ENCODE peak calls at places on chromosome X, in nine cellular contexts. One of them, this sample, is unnamed.

GRCh38 chrX:19593684-19594083 is 78.4 kb upstream of the MAP3K15 start:
- DNase-seq in glutamatergic neuron: no peak
- DNase-seq in heart left ventricle: no peak
- DNase-seq in Calu3: peak; percentile 29
- DNase-seq in lower lobe of right lung: no peak
- DNase-seq in progenitor cell of endocrine pancreas: no peak
- DNase-seq in upper lobe of right lung: no peak
- DNase-seq in psoas muscle: no peak
- DNase-seq in WERI-Rb-1: peak; percentile 17
- DNase-seq in this sample: peak; percentile 4

GRCh38 chrX:136546369-136546768 is 14.4 kb downstream of the VGLL1 start:
- DNase-seq in glutamatergic neuron: no peak
- DNase-seq in heart left ventricle: no peak
- DNase-seq in Calu3: no peak
- DNase-seq in lower lobe of right lung: no peak
- DNase-seq in progenitor cell of endocrine pancreas: no peak
- DNase-seq in upper lobe of right lung: no peak
- DNase-seq in psoas muscle: no peak
- DNase-seq in WERI-Rb-1: no peak
- DNase-seq in this sample: no peak

GRCh38 chrX:50081282-50081955 is 119.4 kb downstream of the AKAP4 start:
- DNase-seq in glutamatergic neuron: peak; percentile 36
- DNase-seq in heart left ventricle: peak; percentile 30
- DNase-seq in Calu3: peak; percentile 54
- DNase-seq in lower lobe of right lung: peak; percentile 62
- DNase-seq in progenitor cell of endocrine pancreas: no peak
- DNase-seq in upper lobe of right lung: peak; percentile 69
- DNase-seq in psoas muscle: peak; percentile 23
- DNase-seq in WERI-Rb-1: peak; percentile 22
- DNase-seq in this sample: no peak

GRCh38 chrX:140762061-140762460 is 52.5 kb downstream of the LINC00632 start:
- DNase-seq in glutamatergic neuron: peak; percentile 44
- DNase-seq in heart left ventricle: no peak
- DNase-seq in Calu3: peak; percentile 26
- DNase-seq in lower lobe of right lung: no peak
- DNase-seq in progenitor cell of endocrine pancreas: peak; percentile 31
- DNase-seq in upper lobe of right lung: no peak
- DNase-seq in psoas muscle: no peak
- DNase-seq in WERI-Rb-1: peak; percentile 20
- DNase-seq in this sample: no peak

GRCh38 chrX:84174348-84174747 is 13.7 kb downstream of the RPS6KA6 start:
- DNase-seq in glutamatergic neuron: no peak
- DNase-seq in heart left ventricle: no peak
- DNase-seq in Calu3: no peak
- DNase-seq in lower lobe of right lung: no peak
- DNase-seq in progenitor cell of endocrine pancreas: no peak
- DNase-seq in upper lobe of right lung: no peak
- DNase-seq in psoas muscle: no peak
- DNase-seq in WERI-Rb-1: no peak
- DNase-seq in this sample: no peak

GRCh38 chrX:136819026-136819425 is 38.3 kb upstream of the ARHGEF6 start:
- DNase-seq in glutamatergic neuron: no peak
- DNase-seq in heart left ventricle: no peak
- DNase-seq in Calu3: no peak
- DNase-seq in lower lobe of right lung: no peak
- DNase-seq in progenitor cell of endocrine pancreas: no peak
- DNase-seq in upper lobe of right lung: no peak
- DNase-seq in psoas muscle: no peak
- DNase-seq in WERI-Rb-1: no peak
- DNase-seq in this sample: no peak

GRCh38 chrX:103845165-103845653 is 13.2 kb upstream of the RAB9B start:
- DNase-seq in glutamatergic neuron: peak; percentile 51
- DNase-seq in heart left ventricle: no peak
- DNase-seq in Calu3: peak; percentile 79
- DNase-seq in lower lobe of right lung: no peak
- DNase-seq in progenitor cell of endocrine pancreas: peak; percentile 19
- DNase-seq in upper lobe of right lung: peak; percentile 63
- DNase-seq in psoas muscle: peak; percentile 52
- DNase-seq in WERI-Rb-1: peak; percentile 46
- DNase-seq in this sample: peak; percentile 31

GRCh38 chrX:65451663-65452062 is 82.9 kb downstream of the LAS1L start:
- DNase-seq in glutamatergic neuron: no peak
- DNase-seq in heart left ventricle: no peak
- DNase-seq in Calu3: peak; percentile 25
- DNase-seq in lower lobe of right lung: no peak
- DNase-seq in progenitor cell of endocrine pancreas: no peak
- DNase-seq in upper lobe of right lung: no peak
- DNase-seq in psoas muscle: no peak
- DNase-seq in WERI-Rb-1: peak; percentile 13
- DNase-seq in this sample: peak; percentile 33

GRCh38 chrX:136028383-136028984 is 43.2 kb downstream of the SLC9A6 start:
- DNase-seq in glutamatergic neuron: no peak
- DNase-seq in heart left ventricle: no peak
- DNase-seq in Calu3: peak; percentile 2
- DNase-seq in lower lobe of right lung: no peak
- DNase-seq in progenitor cell of endocrine pancreas: no peak
- DNase-seq in upper lobe of right lung: no peak
- DNase-seq in psoas muscle: no peak
- DNase-seq in WERI-Rb-1: no peak
- DNase-seq in this sample: peak; percentile 24

GRCh38 chrX:13790206-13791131 is 26.4 kb downstream of the GPM6B start:
- DNase-seq in glutamatergic neuron: no peak
- DNase-seq in heart left ventricle: no peak
- DNase-seq in Calu3: no peak
- DNase-seq in lower lobe of right lung: no peak
- DNase-seq in progenitor cell of endocrine pancreas: no peak
- DNase-seq in upper lobe of right lung: no peak
- DNase-seq in psoas muscle: no peak
- DNase-seq in WERI-Rb-1: no peak
- DNase-seq in this sample: no peak

GRCh38 chrX:21638311-21638710 is 19.8 kb downstream of the KLHL34 start:
- DNase-seq in glutamatergic neuron: no peak
- DNase-seq in heart left ventricle: no peak
- DNase-seq in Calu3: no peak
- DNase-seq in lower lobe of right lung: no peak
- DNase-seq in progenitor cell of endocrine pancreas: no peak
- DNase-seq in upper lobe of right lung: no peak
- DNase-seq in psoas muscle: no peak
- DNase-seq in WERI-Rb-1: no peak
- DNase-seq in this sample: no peak

GRCh38 chrX:9352683-9353430 is 112.0 kb upstream of the TBL1X start:
- DNase-seq in glutamatergic neuron: no peak
- DNase-seq in heart left ventricle: peak; percentile 38
- DNase-seq in Calu3: no peak
- DNase-seq in lower lobe of right lung: peak; percentile 55
- DNase-seq in progenitor cell of endocrine pancreas: no peak
- DNase-seq in upper lobe of right lung: no peak
- DNase-seq in psoas muscle: no peak
- DNase-seq in WERI-Rb-1: no peak
- DNase-seq in this sample: peak; percentile 50

GRCh38 chrX:137916090-137916746 is 350.3 kb downstream of the ZIC3 start:
- DNase-seq in glutamatergic neuron: no peak
- DNase-seq in heart left ventricle: no peak
- DNase-seq in Calu3: no peak
- DNase-seq in lower lobe of right lung: no peak
- DNase-seq in progenitor cell of endocrine pancreas: no peak
- DNase-seq in upper lobe of right lung: no peak
- DNase-seq in psoas muscle: no peak
- DNase-seq in WERI-Rb-1: no peak
- DNase-seq in this sample: no peak

GRCh38 chrX:80237072-80237471 is 183.2 kb upstream of the TENT5D start:
- DNase-seq in glutamatergic neuron: no peak
- DNase-seq in heart left ventricle: no peak
- DNase-seq in Calu3: no peak
- DNase-seq in lower lobe of right lung: no peak
- DNase-seq in progenitor cell of endocrine pancreas: no peak
- DNase-seq in upper lobe of right lung: no peak
- DNase-seq in psoas muscle: no peak
- DNase-seq in WERI-Rb-1: no peak
- DNase-seq in this sample: no peak

GRCh38 chrX:119062750-119063374 is 9.9 kb upstream of the CT47C1 start:
- DNase-seq in glutamatergic neuron: no peak
- DNase-seq in heart left ventricle: no peak
- DNase-seq in Calu3: no peak
- DNase-seq in lower lobe of right lung: no peak
- DNase-seq in progenitor cell of endocrine pancreas: no peak
- DNase-seq in upper lobe of right lung: no peak
- DNase-seq in psoas muscle: no peak
- DNase-seq in WERI-Rb-1: no peak
- DNase-seq in this sample: no peak

GRCh38 chrX:68822641-68823410 is 6.0 kb upstream of the EFNB1 start:
- DNase-seq in glutamatergic neuron: peak; percentile 27
- DNase-seq in heart left ventricle: peak; percentile 56
- DNase-seq in Calu3: peak; percentile 46
- DNase-seq in lower lobe of right lung: no peak
- DNase-seq in progenitor cell of endocrine pancreas: no peak
- DNase-seq in upper lobe of right lung: no peak
- DNase-seq in psoas muscle: no peak
- DNase-seq in WERI-Rb-1: peak; percentile 63
- DNase-seq in this sample: no peak

GRCh38 chrX:413322-414201 is 26.9 kb upstream of the PPP2R3B start:
- DNase-seq in glutamatergic neuron: no peak
- DNase-seq in heart left ventricle: peak; percentile 73
- DNase-seq in Calu3: no peak
- DNase-seq in lower lobe of right lung: no peak
- DNase-seq in progenitor cell of endocrine pancreas: no peak
- DNase-seq in upper lobe of right lung: no peak
- DNase-seq in psoas muscle: peak; percentile 23
- DNase-seq in WERI-Rb-1: no peak
- DNase-seq in this sample: no peak

GRCh38 chrX:13965531-13965930 is 64.2 kb downstream of the GEMIN8 start:
- DNase-seq in glutamatergic neuron: no peak
- DNase-seq in heart left ventricle: no peak
- DNase-seq in Calu3: no peak
- DNase-seq in lower lobe of right lung: no peak
- DNase-seq in progenitor cell of endocrine pancreas: no peak
- DNase-seq in upper lobe of right lung: no peak
- DNase-seq in psoas muscle: no peak
- DNase-seq in WERI-Rb-1: no peak
- DNase-seq in this sample: no peak

GRCh38 chrX:103092942-103093341 is at the start of gene NXF3:
- DNase-seq in glutamatergic neuron: no peak
- DNase-seq in heart left ventricle: no peak
- DNase-seq in Calu3: no peak
- DNase-seq in lower lobe of right lung: no peak
- DNase-seq in progenitor cell of endocrine pancreas: no peak
- DNase-seq in upper lobe of right lung: no peak
- DNase-seq in psoas muscle: no peak
- DNase-seq in WERI-Rb-1: no peak
- DNase-seq in this sample: no peak

GRCh38 chrX:153674219-153674851 is 722 bp upstream of the PNCK start:
- DNase-seq in glutamatergic neuron: no peak
- DNase-seq in heart left ventricle: no peak
- DNase-seq in Calu3: no peak
- DNase-seq in lower lobe of right lung: no peak
- DNase-seq in progenitor cell of endocrine pancreas: no peak
- DNase-seq in upper lobe of right lung: no peak
- DNase-seq in psoas muscle: no peak
- DNase-seq in WERI-Rb-1: no peak
- DNase-seq in this sample: no peak
- TF ChIP-seq CTCF in glutamatergic neuron: no peak
- TF ChIP-seq CTCF in heart left ventricle: no peak
- TF ChIP-seq CTCF in Calu3: no peak
- TF ChIP-seq CTCF in lower lobe of right lung: no peak
- TF ChIP-seq CTCF in progenitor cell of endocrine pancreas: no peak
- TF ChIP-seq CTCF in upper lobe of right lung: no peak
- TF ChIP-seq CTCF in psoas muscle: no peak
- TF ChIP-seq CTCF in WERI-Rb-1: no peak
- TF ChIP-seq CTCF in this sample: no peak

DNA sequence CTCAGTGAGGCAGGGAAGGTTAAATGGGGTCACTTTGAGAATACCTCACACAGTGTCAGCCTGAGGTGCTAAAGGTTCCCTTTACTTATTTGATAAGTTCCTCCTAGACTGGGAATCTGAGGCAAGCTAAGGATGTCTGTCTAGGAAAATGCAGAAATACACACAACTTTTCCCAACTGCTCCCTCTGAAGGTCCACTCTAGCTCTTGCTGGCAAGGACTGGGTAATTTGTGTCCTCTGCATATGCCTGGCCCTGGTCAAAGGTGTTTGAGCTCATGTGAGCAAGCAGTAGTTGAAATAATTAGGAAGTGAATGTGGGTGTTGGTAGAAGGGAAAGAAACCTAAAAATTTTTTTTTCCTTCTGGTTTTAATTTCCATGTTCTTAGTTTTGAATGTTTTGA is 21.3 kb downstream of the TXLNG start:
- DNase-seq in glutamatergic neuron: no peak
- DNase-seq in heart left ventricle: no peak
- DNase-seq in Calu3: peak; percentile 21
- DNase-seq in lower lobe of right lung: no peak
- DNase-seq in progenitor cell of endocrine pancreas: no peak
- DNase-seq in upper lobe of right lung: no peak
- DNase-seq in psoas muscle: no peak
- DNase-seq in WERI-Rb-1: no peak
- DNase-seq in this sample: no peak
- TF ChIP-seq CTCF in glutamatergic neuron: no peak
- TF ChIP-seq CTCF in heart left ventricle: peak; percentile 44
- TF ChIP-seq CTCF in Calu3: no peak
- TF ChIP-seq CTCF in lower lobe of right lung: peak; percentile 20
- TF ChIP-seq CTCF in progenitor cell of endocrine pancreas: peak; percentile 47
- TF ChIP-seq CTCF in upper lobe of right lung: peak; percentile 34
- TF ChIP-seq CTCF in psoas muscle: peak; percentile 32
- TF ChIP-seq CTCF in WERI-Rb-1: peak; percentile 34
- TF ChIP-seq CTCF in this sample: no peak

GRCh38 chrX:110045988-110046387 is 43.1 kb downstream of the TMEM164 start:
- DNase-seq in glutamatergic neuron: no peak
- DNase-seq in heart left ventricle: no peak
- DNase-seq in Calu3: no peak
- DNase-seq in lower lobe of right lung: no peak
- DNase-seq in progenitor cell of endocrine pancreas: no peak
- DNase-seq in upper lobe of right lung: no peak
- DNase-seq in psoas muscle: no peak
- DNase-seq in WERI-Rb-1: no peak
- DNase-seq in this sample: no peak
- TF ChIP-seq CTCF in glutamatergic neuron: no peak
- TF ChIP-seq CTCF in heart left ventricle: no peak
- TF ChIP-seq CTCF in Calu3: no peak
- TF ChIP-seq CTCF in lower lobe of right lung: no peak
- TF ChIP-seq CTCF in progenitor cell of endocrine pancreas: peak; percentile 33
- TF ChIP-seq CTCF in upper lobe of right lung: no peak
- TF ChIP-seq CTCF in psoas muscle: no peak
- TF ChIP-seq CTCF in WERI-Rb-1: peak; percentile 28
- TF ChIP-seq CTCF in this sample: no peak

DNA sequence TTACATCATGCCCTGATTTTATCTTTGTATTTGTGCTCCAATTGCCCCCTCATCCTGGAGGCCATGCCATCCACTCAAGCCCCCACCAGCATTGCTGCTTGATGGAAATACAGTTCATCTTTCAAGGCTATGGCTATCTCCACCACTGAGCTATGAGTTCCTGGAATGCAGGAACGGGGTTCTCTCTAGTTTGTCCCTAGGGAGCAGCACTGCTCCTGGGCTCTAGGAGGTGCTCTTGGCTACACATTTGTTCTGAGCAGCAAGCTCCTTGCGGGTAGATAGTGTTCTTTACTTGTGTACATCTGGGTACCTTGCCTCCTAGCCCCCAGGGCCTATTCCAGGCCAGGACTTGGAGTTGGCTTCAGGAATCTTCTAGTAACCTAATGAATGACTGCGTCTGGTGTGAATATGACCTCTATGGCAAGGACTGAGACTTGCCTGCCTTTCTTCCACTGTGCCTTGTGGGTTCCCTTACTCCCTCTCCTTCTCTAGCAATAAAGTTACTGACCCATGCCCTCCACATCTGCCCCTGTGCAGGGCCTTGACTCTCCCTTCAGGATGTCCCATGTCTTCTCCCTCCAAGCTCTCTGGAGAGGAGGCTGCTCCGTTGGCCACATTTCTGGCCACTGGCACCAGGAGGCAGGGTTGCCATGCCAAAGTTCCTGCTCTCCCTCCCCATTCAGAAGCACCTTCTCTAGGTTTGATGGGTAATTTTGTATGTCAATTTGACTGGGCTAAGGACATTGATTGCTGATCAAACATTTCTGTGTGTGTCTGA is 7.6 kb downstream of the CITED1 start:
- DNase-seq in glutamatergic neuron: no peak
- DNase-seq in heart left ventricle: no peak
- DNase-seq in Calu3: no peak
- DNase-seq in lower lobe of right lung: no peak
- DNase-seq in progenitor cell of endocrine pancreas: no peak
- DNase-seq in upper lobe of right lung: no peak
- DNase-seq in psoas muscle: no peak
- DNase-seq in WERI-Rb-1: peak; percentile 42
- DNase-seq in this sample: peak; percentile 38
- TF ChIP-seq CTCF in glutamatergic neuron: no peak
- TF ChIP-seq CTCF in heart left ventricle: peak; percentile 11
- TF ChIP-seq CTCF in Calu3: no peak
- TF ChIP-seq CTCF in lower lobe of right lung: no peak
- TF ChIP-seq CTCF in progenitor cell of endocrine pancreas: peak; percentile 14
- TF ChIP-seq CTCF in upper lobe of right lung: peak; percentile 30
- TF ChIP-seq CTCF in psoas muscle: no peak
- TF ChIP-seq CTCF in WERI-Rb-1: peak; percentile 82
- TF ChIP-seq CTCF in this sample: peak; percentile 48